ENCODE peak calls at places on chromosomes 7 and 10, in eight cellular contexts. Z, A, J, U, C, W, P and G are unnamed samples.

GRCh38 chr7:46774515-46774914 is 807.4 kb downstream of the TNS3 start:
- DNase-seq in U (no peak), W (no peak), P (no peak), J (no peak), C (no peak), A (no peak), Z (no peak), G (no peak)

GRCh38 chr7:133771778-133772421 is 355.2 kb upstream of the LRGUK start:
- DNase-seq in C (no peak), W (no peak), P (no peak), U (no peak), J (no peak), A (no peak), Z (no peak), G (no peak)

GRCh38 chr10:29248987-29249386 is 39.9 kb upstream of the LYZL1 start:
- DNase-seq in W (no peak), U (no peak), Z (no peak), A (no peak), J (no peak), C (no peak), P (no peak), G (no peak)

GRCh38 chr7:21941570-21942224 is 4.0 kb downstream of the CDCA7L start:
- DNase-seq in C (peak), U (no peak), A (peak), P (no peak), J (no peak), W (no peak), Z (no peak), G (no peak)

GRCh38 chr7:17403996-17404395 is 105.5 kb downstream of the AHR start:
- DNase-seq in J (peak), Z (no peak), P (no peak), W (no peak), C (no peak), A (no peak), U (no peak), G (no peak)

GRCh38 chr7:158431941-158432347 is 155.7 kb downstream of the PTPRN2 start:
- DNase-seq in P (no peak), W (peak), J (peak), Z (peak), C (no peak), A (peak), U (no peak), G (no peak)

GRCh38 chr7:155533120-155533826 is 13.1 kb downstream of the CNPY1 start:
- DNase-seq in C (no peak), J (no peak), Z (no peak), P (no peak), U (no peak), W (peak), A (no peak), G (no peak)

GRCh38 chr7:114086491-114086905 is 167.7 kb upstream of the PPP1R3A start:
- DNase-seq in Z (peak), P (no peak), A (no peak), J (peak), C (peak), W (no peak), U (no peak), G (no peak)

GRCh38 chr10:8150401-8150905 is 96.0 kb downstream of the GATA3 start:
- DNase-seq in C (no peak), P (no peak), J (no peak), U (no peak), W (no peak), A (no peak), Z (no peak), G (no peak)

GRCh38 chr10:76675951-76676587 is 961.5 kb downstream of the KCNMA1 start:
- DNase-seq in A (no peak), P (peak), C (no peak), Z (no peak), U (peak), W (no peak), J (peak), G (peak)

GRCh38 chr10:97975598-97975997 is 54.8 kb downstream of the CRTAC1 start:
- DNase-seq in P (no peak), Z (no peak), A (no peak), U (no peak), W (no peak), C (no peak), J (no peak), G (no peak)

GRCh38 chr10:124678566-124679240 is 65.5 kb downstream of the FAM53B start:
- DNase-seq in P (no peak), C (no peak), Z (no peak), A (no peak), U (no peak), W (no peak), J (no peak), G (no peak)

GRCh38 chr10:71246591-71247143 is 34.3 kb downstream of the UNC5B start:
- DNase-seq in J (no peak), C (no peak), U (no peak), A (no peak), P (no peak), Z (peak), W (no peak), G (no peak)

GRCh38 chr7:57415730-57416129 is 34.2 kb upstream of the ZNF716 start:
- DNase-seq in Z (no peak), W (no peak), J (no peak), P (no peak), C (no peak), U (no peak), A (no peak), G (no peak)